ENCODE peak calls at places on chromosomes 7 and 10, in four cellular contexts. M, J, G and K are unnamed samples.

GRCh38 chr7:121798076-121798475 is 74.9 kb upstream of the PTPRZ1 start:
- DNase-seq in J (no peak), G (no peak), M (no peak), K (no peak)

GRCh38 chr7:67438174-67438837 is 441.7 kb downstream of the TYW1 start:
- DNase-seq in J (no peak), M (no peak), G (no peak), K (no peak)

GRCh38 chr7:50687575-50688261 is 95.0 kb downstream of the GRB10 start:
- DNase-seq in G (peak; percentile 38), J (no peak), M (no peak), K (no peak)

GRCh38 chr10:103814104-103814503 is 41.3 kb downstream of the SH3PXD2A start:
- DNase-seq in G (no peak), M (no peak), J (no peak), K (no peak)

GRCh38 chr7:112157072-112157471 is 49.1 kb downstream of the DOCK4 start:
- DNase-seq in M (peak; percentile 88), G (peak; percentile 44), J (no peak), K (peak; percentile 64)

GRCh38 chr7:2182461-2182860 is 50.3 kb downstream of the MAD1L1 start:
- DNase-seq in J (no peak), G (no peak), M (no peak), K (no peak)

GRCh38 chr10:69045441-69046300 is 42.2 kb upstream of the SRGN start:
- DNase-seq in G (no peak), J (no peak), M (peak; percentile 98), K (no peak)

GRCh38 chr7:959271-959670 is 4.8 kb upstream of the ADAP1 start:
- DNase-seq in J (no peak), G (no peak), M (no peak), K (no peak)

GRCh38 chr7:4878336-4879335 is 4.9 kb downstream of the RADIL start:
- DNase-seq in M (no peak), G (no peak), J (no peak), K (no peak)

GRCh38 chr7:76220185-76221057 is 18.7 kb downstream of the SRRM3 start:
- DNase-seq in G (no peak), J (no peak), M (no peak), K (peak; percentile 95)

GRCh38 chr10:5651086-5651764 is 15.2 kb downstream of the ASB13 start:
- DNase-seq in G (no peak), J (no peak), M (no peak), K (no peak)

GRCh38 chr7:114293289-114294012 is 121.2 kb upstream of the FOXP2 start:
- DNase-seq in G (no peak), M (peak; percentile 35), J (no peak), K (peak; percentile 12)

GRCh38 chr10:60139798-60140566 is 233.6 kb upstream of the CCDC6 start:
- DNase-seq in J (peak; percentile 45), G (peak; percentile 49), M (peak; percentile 85), K (no peak)

DNA sequence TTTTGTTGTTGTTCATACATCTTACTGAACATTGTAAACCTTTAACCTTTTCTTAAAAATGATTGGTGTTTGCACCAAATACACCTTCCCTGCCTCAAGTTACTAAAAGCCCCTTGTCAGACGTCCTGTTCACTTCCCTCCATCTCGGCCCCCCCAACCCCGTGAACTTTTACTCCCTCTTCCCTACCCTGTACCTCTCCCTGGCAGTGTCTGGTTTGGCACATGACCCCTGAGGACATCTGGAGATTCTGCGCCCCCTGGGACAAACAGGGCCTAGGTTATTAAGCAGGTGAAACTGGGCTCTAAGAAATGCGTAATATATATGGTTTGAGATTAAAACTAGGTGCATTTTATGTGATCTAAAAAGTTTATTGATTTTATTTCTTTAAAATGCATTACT is 1.4 kb downstream of the PPP2R2D start:
- DNase-seq in G (no peak), J (no peak), M (no peak), K (no peak)
- H3K4me3 ChIP-seq in G (peak overlapping the region; percentile 82), J (peak overlapping the region; percentile 65), M (peak overlapping the region; percentile 71), K (peak overlapping the region; percentile 90)

DNA sequence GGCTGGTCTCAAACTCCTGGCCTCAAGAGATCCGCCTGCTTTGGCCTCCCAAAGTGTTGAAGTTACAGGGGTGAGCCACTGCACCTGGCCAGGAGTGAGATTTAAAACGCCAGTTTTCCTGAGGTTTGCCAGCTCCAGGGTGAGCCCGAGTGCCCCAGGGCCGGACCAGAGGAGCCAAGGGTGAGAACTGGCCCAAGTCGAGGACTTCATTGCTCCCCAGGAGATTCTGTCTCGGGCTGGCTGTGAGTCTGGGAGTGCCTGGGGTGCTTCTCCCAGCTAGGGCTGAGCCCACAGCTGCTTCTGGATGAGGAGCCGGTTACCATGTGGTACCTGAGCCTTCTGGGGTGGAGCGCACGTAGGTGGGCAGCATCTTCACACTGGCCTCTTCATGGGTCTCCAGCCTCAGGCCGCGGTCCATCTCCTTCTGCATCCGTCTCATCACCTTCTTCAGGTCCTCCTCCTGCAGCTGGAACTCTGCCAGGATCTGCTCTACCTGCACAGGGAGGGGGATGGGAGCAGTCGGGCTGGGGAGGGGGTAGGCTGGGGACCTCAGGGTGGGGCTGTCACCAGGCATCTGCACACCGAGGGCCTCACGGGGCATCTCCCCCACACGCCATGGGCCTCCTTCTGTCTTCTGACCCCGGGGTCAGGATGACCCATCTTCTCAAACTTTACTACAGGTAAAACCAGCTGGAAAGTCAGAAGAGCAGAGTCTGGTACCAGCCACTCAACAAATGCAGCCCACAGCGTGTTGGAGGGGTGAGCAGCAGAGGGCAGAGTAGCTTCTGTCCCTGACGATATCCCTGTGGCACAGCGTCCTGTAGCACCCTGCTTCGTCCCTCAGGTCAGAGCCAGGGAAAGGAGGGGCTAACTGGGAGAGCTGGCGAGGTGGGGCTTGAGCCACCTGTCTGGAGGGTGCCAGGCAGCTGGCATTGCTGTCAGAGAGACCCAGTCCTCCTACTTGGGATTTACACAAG is 12.1 kb upstream of the MYL7 start:
- DNase-seq in G (no peak), M (no peak), J (no peak), K (no peak)
- TF ChIP-seq CTCF in G (no peak), M (no peak), J (no peak), K (no peak)

DNA sequence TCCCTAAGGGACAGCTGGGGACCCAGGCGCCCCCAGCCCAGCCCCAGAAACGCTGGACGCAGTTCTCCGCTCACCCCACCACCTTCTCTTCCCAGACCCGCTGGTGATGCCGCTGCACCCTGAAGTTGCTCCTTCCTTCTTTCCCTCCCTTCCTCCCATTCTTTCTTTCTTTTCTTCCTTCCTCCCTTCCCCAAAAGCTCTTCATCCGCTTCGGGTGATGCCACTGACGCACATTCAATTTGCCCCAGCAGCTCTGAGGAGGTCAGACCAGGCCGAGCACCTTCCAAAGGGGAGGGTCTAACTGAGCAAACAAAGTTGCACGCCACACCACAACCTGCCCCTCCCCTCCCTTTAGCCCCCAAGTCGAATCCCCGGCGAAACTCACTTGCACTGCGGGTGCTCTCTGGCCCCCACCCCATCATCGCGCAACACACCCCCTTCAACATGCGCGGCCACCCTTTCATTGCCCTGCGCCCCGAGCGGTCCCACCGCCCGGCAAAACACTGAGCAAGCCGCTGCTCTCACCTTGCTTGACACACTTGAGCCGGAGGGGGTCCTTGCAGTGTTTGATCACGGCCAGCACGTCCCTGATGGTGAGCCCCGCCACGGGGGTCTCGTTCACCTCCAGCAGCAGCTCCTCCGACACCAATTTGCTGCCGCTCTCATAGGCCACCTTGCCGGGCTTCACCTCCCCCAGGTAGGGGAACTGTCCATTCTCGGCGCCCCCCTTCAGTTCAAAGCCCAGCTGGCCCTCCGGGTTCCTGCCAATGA is 787 bp downstream of the MAGI2 start:
- DNase-seq in G (no peak), M (no peak), J (no peak), K (no peak)
- H3K4me3 ChIP-seq in G (peak overlapping the region; percentile 80), M (peak overlapping the region; percentile 71), J (peak overlapping the region; percentile 84), K (peak overlapping the region; percentile 87)

DNA sequence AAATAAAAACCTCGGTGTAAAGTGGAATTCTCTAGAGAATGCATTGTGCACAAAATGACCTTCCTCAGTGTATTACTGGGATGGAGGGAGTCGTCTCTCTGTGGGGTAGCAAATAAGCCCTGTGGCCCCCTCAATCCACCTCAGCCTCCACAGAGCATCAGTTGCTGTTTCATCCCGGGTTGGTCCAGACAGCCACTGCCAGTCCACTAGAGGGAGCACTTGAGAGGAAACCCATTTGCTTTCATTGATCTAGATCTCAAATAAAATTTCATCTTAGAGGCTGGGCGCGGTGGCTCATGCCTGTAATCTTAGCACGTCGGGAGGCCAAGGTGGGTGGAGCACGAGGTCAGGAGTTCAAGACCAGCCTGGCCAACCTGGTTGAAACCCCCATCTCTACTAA is 1128.7 kb downstream of the CNTNAP2 start:
- DNase-seq in G (no peak), J (no peak), M (peak; percentile 12), K (no peak)
- TF ChIP-seq CTCF in G (peak; percentile 75), J (no peak), M (peak; percentile 59), K (peak; percentile 85)

DNA sequence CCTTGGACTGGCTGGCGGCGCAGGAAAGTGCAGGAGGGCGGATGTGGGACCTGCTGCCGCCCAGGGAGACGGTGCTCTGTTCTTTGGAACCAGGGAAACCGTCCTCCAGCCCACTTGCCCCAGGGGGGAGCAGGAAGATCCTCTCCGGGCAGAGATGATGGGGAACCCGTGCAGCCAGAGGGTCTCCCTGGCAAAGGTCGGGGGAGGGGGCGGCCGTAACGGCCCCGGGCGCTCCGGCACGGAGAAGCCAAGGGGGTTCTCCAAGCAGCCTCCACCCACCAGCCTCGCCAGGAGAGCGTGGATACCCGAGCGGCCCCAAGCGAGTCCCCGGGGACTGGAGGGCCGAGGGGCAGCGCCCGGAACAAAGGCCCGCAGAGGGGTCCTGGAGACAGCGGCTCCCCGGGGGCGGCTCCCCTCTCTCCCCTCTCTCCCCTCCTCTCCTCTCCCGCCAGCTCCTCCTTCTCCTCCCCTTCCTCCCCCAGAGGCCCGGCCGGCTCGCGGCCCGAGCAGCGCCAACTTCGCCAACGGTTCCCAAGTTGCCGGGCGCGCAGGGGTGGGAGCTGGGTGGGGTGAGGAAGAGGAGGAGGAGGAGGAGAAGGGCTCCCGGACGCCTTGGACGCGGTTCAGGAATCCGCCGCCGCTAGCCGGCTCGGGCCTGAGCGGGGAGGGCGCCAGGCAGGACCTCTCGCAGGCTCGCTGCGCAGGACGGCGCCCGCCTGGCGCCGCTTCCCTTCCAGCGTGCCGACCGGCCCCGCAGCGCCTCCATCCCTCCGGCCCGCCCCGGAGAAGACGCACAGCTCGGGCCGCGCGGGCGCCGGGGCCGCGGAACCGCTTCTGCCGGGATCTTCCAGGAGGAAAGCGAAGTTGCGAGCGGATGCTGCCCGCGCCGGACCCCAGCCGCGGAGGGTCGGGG is at the start of gene CHST3:
- DNase-seq in G (no peak), M (no peak), J (no peak), K (no peak)
- H3K4me3 ChIP-seq in G (peak within 1 kb of the TSS; percentile 93), M (peak within 1 kb of the TSS; percentile 67), J (peak within 1 kb of the TSS; percentile 83), K (peak within 1 kb of the TSS; percentile 91)

GRCh38 chr10:29496341-29497162 is 138.2 kb downstream of the SVIL start:
- DNase-seq in J (no peak), G (no peak), M (peak; percentile 49), K (no peak)
- TF ChIP-seq CTCF in J (peak; percentile 87), G (peak; percentile 96), M (peak; percentile 94), K (peak; percentile 100)

DNA sequence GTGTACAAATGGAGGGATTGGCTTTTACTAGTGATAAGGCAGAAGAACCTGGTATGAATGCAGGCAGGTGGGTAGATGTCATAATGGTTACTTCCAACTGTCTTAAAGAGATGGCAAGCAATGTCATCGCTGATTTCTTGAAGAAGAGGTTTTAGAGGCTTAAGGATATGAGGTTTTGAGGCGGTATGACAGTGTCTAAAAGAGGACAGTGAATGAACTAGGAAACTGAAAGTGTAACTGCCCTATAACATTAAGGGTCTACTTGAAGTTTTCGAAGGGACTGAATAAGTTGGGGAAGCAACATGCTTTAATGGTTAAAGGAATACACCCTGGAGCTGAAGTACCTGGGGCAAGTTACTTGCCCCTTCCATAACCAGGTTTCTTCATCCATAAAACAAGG is 70.9 kb downstream of the NDUFB2 start:
- DNase-seq in J (no peak), G (no peak), M (no peak), K (no peak)
- H3K4me3 ChIP-seq in J (no peak overlapping the region), G (no peak overlapping the region), M (no peak overlapping the region), K (no peak overlapping the region)